ENCODE peak calls at places on chromosomes 3 and 15, in five cellular contexts. A is lower lobe of right lung, K is A549, O is left lung, M is fibroblast of lung. Z is an unnamed sample.

GRCh38 chr3:154778057-154778456 is 302.1 kb upstream of the MME start:
- DNase-seq in A (no peak), K (no peak), O (no peak), M (peak; percentile 83), Z (no peak)

GRCh38 chr3:129644836-129645235 is 38.4 kb upstream of the PLXND1 start:
- DNase-seq in A (no peak), K (no peak), O (no peak), M (no peak), Z (no peak)

GRCh38 chr3:172908871-172909270 is 158.3 kb downstream of the ECT2 start:
- DNase-seq in A (no peak), K (no peak), O (no peak), M (no peak), Z (no peak)

GRCh38 chr15:91100561-91101355 is 701 bp downstream of the SV2B start:
- DNase-seq in A (no peak), K (no peak), O (no peak), M (peak; percentile 37), Z (no peak)

GRCh38 chr3:178274711-178275110 is 261.5 kb upstream of the KCNMB2 start:
- DNase-seq in A (no peak), K (no peak), O (no peak), M (no peak), Z (no peak)

GRCh38 chr3:47425383-47425778 is 44.6 kb downstream of the PTPN23 start:
- DNase-seq in A (no peak), K (no peak), O (peak; percentile 28), M (no peak), Z (no peak)

GRCh38 chr15:91345761-91346160 is 245.7 kb downstream of the SV2B start:
- DNase-seq in A (no peak), K (no peak), O (no peak), M (no peak), Z (no peak)

GRCh38 chr15:40909662-40910625 is 15.7 kb downstream of the VPS18 start:
- DNase-seq in A (peak; percentile 77), K (no peak), O (no peak), M (no peak), Z (peak; percentile 72)

GRCh38 chr15:46442196-46442595 is 807.4 kb downstream of the SQOR start:
- DNase-seq in A (no peak), K (no peak), O (no peak), M (peak; percentile 1), Z (no peak)

GRCh38 chr3:16304065-16305010 is 39.3 kb downstream of the OXNAD1 start:
- DNase-seq in A (no peak), K (no peak), O (no peak), M (no peak), Z (no peak)

GRCh38 chr3:73786346-73786807 is 161.6 kb upstream of the PDZRN3 start:
- DNase-seq in A (no peak), K (no peak), O (no peak), M (peak; percentile 89), Z (no peak)

GRCh38 chr3:57036952-57037351 is 23.5 kb upstream of the SPATA12 start:
- DNase-seq in A (no peak), K (no peak), O (no peak), M (no peak), Z (no peak)

GRCh38 chr3:66441124-66441523 is 59.7 kb downstream of the LRIG1 start:
- DNase-seq in A (no peak), K (no peak), O (no peak), M (peak; percentile 40), Z (no peak)

GRCh38 chr15:57003418-57003817 is 85.0 kb downstream of the TCF12 start:
- DNase-seq in A (no peak), K (no peak), O (no peak), M (peak; percentile 81), Z (no peak)

GRCh38 chr3:184549793-184550585 is 11.6 kb upstream of the EPHB3 start:
- DNase-seq in A (no peak), K (no peak), O (no peak), M (no peak), Z (no peak)

GRCh38 chr15:67216859-67217258 is 37.6 kb downstream of the AAGAB start:
- DNase-seq in A (no peak), K (no peak), O (no peak), M (no peak), Z (no peak)

GRCh38 chr3:37752661-37753055 is 109.0 kb upstream of the CTDSPL start:
- DNase-seq in A (no peak), K (no peak), O (no peak), M (no peak), Z (no peak)

GRCh38 chr3:8517490-8517889 is 15.9 kb downstream of the LMCD1 start:
- DNase-seq in A (no peak), K (no peak), O (no peak), M (no peak), Z (no peak)

GRCh38 chr3:32818431-32819085 is 761 bp downstream of the TRIM71 start:
- DNase-seq in A (peak; percentile 60), K (no peak), O (no peak), M (no peak), Z (no peak)

GRCh38 chr3:114449271-114450007 is 155.6 kb downstream of the TIGIT start:
- DNase-seq in A (no peak), K (no peak), O (no peak), M (no peak), Z (no peak)

GRCh38 chr15:92029767-92030166 is 176.3 kb downstream of the SLCO3A1 start:
- DNase-seq in A (no peak), K (no peak), O (no peak), M (no peak), Z (no peak)

GRCh38 chr3:143718463-143718862 is 129.8 kb downstream of the SLC9A9 start:
- DNase-seq in A (no peak), K (no peak), O (no peak), M (no peak), Z (no peak)

GRCh38 chr15:79283252-79284048 is 928 bp downstream of the ANKRD34C start:
- DNase-seq in A (no peak), K (peak; percentile 42), O (no peak), M (peak; percentile 19), Z (no peak)

GRCh38 chr3:139425745-139426400 is 36.4 kb upstream of the COPB2 start:
- DNase-seq in A (no peak), K (no peak), O (no peak), M (no peak), Z (no peak)

GRCh38 chr3:127394984-127395662 is 107.3 kb upstream of the PRR20G start:
- DNase-seq in A (no peak), K (no peak), O (no peak), M (no peak), Z (no peak)

GRCh38 chr3:141795719-141796435 is 32.7 kb downstream of the GRK7 start:
- DNase-seq in A (peak; percentile 86), K (no peak), O (peak; percentile 65), M (peak; percentile 76), Z (peak; percentile 66)

GRCh38 chr3:18194431-18194830 is 230.7 kb downstream of the SATB1 start:
- DNase-seq in A (no peak), K (no peak), O (no peak), M (peak; percentile 78), Z (no peak)

DNA sequence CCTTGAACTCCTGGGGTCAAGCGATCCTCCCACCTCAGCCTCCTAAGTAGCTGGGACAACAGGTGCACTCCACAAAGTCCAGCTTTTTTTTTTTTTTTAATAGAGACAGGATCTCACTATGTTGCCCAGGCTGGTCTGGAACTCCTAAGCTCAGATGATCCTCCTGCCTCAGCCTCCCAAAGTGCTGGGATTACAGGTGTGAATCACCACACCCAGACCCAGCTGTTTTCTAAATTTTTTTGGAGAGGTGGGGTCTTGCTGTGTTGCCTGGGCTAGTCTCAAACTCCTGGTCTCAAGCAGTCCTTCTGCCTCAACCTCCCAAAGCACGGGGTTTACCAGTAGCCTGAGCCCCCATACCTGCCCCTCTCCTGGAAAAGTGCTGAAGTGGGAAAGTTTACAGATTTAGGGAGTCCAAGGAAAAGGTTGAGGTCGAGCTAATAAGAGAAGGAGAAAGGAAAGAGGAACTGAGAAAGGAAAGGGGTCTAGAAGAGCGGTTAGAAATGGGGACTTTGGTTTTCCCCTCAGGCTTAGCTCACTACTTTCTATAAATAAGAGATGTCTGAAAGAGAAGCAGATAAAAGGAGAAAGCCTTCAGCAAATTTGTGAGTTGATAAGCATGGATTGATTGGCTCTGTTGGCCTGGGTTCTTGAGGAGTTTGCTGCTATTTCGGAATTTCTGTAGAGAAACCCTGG is 23.6 kb downstream of the UBE2E1 start:
- DNase-seq in A (no peak), K (no peak), O (no peak), M (no peak), Z (no peak)
- H3K27ac ChIP-seq in A (no peak overlapping the region), K (no peak overlapping the region), O (no peak overlapping the region), M (no peak overlapping the region), Z (no peak overlapping the region)

DNA sequence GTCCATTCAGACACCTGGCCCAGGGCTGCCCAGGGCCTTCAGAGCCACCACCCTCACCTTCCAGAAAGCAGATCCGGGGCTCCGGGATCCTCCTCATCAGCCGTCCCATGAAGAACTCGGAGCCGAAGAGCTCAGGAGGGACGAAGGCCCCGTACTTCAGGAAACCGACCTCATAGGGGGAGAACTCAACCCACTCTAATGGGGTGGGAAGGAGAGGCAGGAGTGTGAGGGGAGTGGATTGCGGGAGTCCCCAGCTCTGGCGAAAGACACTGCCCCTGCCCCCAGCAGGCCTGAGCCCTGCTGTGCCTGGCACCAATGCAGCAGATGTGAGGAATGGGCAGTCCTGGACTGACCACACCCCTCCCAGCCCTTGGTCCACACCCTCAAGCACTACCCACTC is 22.6 kb downstream of the PLA2G4D start:
- DNase-seq in A (no peak), K (no peak), O (no peak), M (no peak), Z (no peak)
- H3K27ac ChIP-seq in A (no peak overlapping the region), K (no peak overlapping the region), O (no peak overlapping the region), M (no peak overlapping the region), Z (no peak overlapping the region)

DNA sequence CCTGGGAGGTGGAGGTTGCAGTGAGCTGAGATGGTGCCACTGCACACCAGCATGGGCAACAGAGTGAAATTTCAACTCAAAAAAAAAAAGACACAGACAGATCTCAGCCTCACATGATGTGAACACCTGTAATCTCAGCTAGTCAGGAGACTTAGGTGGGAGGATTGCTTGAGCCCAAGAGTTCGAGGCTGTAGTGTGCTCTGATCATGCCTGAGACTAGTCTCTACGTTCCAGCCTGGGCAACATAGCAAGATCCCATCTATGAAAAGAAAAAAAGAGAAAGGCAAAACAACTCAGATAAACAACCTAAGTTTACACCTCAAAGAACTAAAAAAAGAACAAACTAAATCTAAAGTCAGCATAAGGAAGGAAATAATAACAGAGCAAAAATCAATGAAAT is 11.0 kb downstream of the SCAPER start:
- DNase-seq in A (no peak), K (no peak), O (no peak), M (no peak), Z (no peak)
- H3K27ac ChIP-seq in A (no peak overlapping the region), K (no peak overlapping the region), O (no peak overlapping the region), M (no peak overlapping the region), Z (no peak overlapping the region)

DNA sequence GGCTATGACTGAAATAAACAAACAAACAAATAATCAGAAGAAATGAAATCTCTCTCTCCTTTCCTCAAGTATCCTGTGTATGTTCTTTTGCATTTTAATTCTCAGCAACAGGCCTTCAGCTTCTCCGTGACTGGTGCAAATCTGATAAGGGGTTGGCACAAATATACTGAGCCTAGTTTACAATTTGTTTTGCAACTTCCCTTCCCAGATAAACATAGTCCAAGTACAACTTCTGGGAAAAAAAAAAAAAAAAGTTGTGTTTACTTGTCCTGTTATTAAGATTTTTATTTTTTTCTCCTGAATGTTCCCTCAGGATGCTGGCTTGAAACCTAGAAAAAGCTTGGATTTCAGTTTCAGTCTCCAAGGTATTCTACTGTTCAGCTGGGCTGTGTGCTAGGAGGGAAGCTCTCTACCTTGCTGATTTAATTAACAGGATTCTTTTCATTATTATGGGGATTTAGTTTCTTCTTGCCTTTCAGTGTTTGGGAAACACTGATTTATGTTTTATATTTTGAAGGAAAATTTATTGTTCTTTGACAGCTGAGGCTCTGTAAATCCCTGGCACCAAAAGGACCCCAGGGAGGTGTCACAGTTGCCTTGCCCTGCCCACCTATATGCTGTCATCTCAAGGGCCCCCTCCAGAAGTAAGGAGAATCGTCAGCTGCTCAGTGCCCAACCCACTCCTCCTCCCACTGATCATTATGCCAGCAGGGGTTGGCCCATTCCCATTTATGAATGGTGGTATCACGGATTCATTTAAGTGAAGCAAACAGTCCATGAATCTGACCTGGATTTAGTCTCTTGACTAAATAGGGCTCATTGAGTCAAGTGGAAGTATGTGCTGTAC is 185.2 kb downstream of the MEIS2 start:
- DNase-seq in A (no peak), K (no peak), O (no peak), M (peak; percentile 64), Z (no peak)
- H3K27ac ChIP-seq in A (peak overlapping the region; percentile 44), K (no peak overlapping the region), O (no peak overlapping the region), M (no peak overlapping the region), Z (no peak overlapping the region)